ENCODE peak calls at places on chromosomes 16 and 17, in six cellular contexts. P is vagina, V is endothelial cell of umbilical vein, K is A549, H is left ventricle myocardium inferior, E is OCI-LY7. I is an unnamed sample. For H3K4me1, the result is how much of the 10 kb centered on the place peaks cover.

GRCh38 chr16:19354371-19354770 is 63.3 kb upstream of the TMC5 start:
- DNase-seq in V (no peak), P (no peak), H (no peak), K (no peak), E (no peak), I (no peak)

GRCh38 chr17:28615260-28615940 is 1.4 kb upstream of the RSKR start:
- DNase-seq in V (no peak), H (no peak), P (no peak), K (no peak), E (peak), I (no peak)

GRCh38 chr16:65757064-65757463 is 609.4 kb upstream of the CDH5 start:
- DNase-seq in H (no peak), E (no peak), V (no peak), P (no peak), K (no peak), I (no peak)

GRCh38 chr17:17043668-17044226 is 1.5 kb downstream of the MPRIP start:
- DNase-seq in K (peak), H (no peak), E (no peak), P (no peak), V (peak), I (no peak)

GRCh38 chr17:64679710-64680216 is 17.7 kb upstream of the SMURF2 start:
- DNase-seq in V (peak), P (no peak), K (peak), E (no peak), H (no peak), I (no peak)

GRCh38 chr17:49204521-49204920 is 5.9 kb downstream of the GNGT2 start:
- DNase-seq in K (no peak), P (no peak), E (no peak), H (no peak), V (no peak), I (no peak)

GRCh38 chr17:28406478-28406824 is 439 bp upstream of the SLC46A1 start:
- DNase-seq in P (no peak), E (no peak), K (no peak), H (no peak), V (no peak), I (no peak)

GRCh38 chr16:46830417-46830901 is 521 bp downstream of the C16orf87 start:
- DNase-seq in P (no peak), V (no peak), H (peak), E (peak), K (peak), I (peak)

GRCh38 chr16:87564524-87564778 is 37.9 kb upstream of the JPH3 start:
- DNase-seq in H (no peak), K (no peak), P (no peak), V (no peak), E (no peak), I (no peak)

GRCh38 chr17:38749222-38750043 is 1.3 kb upstream of the PCGF2 start:
- DNase-seq in P (peak), V (peak), K (peak), H (peak), E (no peak), I (peak)

GRCh38 chr17:78664476-78665384 is 87.5 kb upstream of the DNAH17 start:
- DNase-seq in H (no peak), E (no peak), P (no peak), V (peak), K (no peak), I (no peak)

GRCh38 chr17:74691151-74691550 is 21.6 kb downstream of the CD300LF start:
- DNase-seq in E (no peak), K (no peak), P (no peak), V (no peak), H (no peak), I (no peak)

GRCh38 chr16:54540525-54541180 is 254.1 kb upstream of the IRX3 start:
- DNase-seq in H (no peak), E (no peak), K (no peak), P (no peak), V (no peak), I (no peak)

GRCh38 chr17:35740997-35741931 is 9.8 kb downstream of the RASL10B start:
- DNase-seq in P (no peak), V (no peak), K (no peak), E (no peak), H (no peak), I (no peak)

GRCh38 chr17:66301864-66302741 is at the start of gene PRKCA:
- DNase-seq in K (peak), E (peak), H (peak), P (no peak), V (peak), I (peak)

GRCh38 chr17:77085916-77086432 is 54.8 kb upstream of the SEC14L1 start:
- DNase-seq in E (peak), H (no peak), K (no peak), P (no peak), V (peak), I (no peak)

GRCh38 chr17:77772899-77773358 is 185.6 kb upstream of the TNRC6C start:
- DNase-seq in E (no peak), V (no peak), H (no peak), K (no peak), P (no peak), I (no peak)

GRCh38 chr17:43696891-43697290 is 35.2 kb upstream of the MEOX1 start:
- DNase-seq in E (no peak), P (no peak), K (no peak), V (no peak), H (no peak), I (no peak)

GRCh38 chr17:18380471-18381157 is 3.0 kb downstream of the EVPLL start:
- DNase-seq in E (no peak), K (no peak), H (no peak), P (no peak), V (no peak), I (no peak)

GRCh38 chr17:36645358-36645757 is 44.0 kb downstream of the MRM1 start:
- DNase-seq in P (no peak), E (no peak), V (no peak), H (no peak), K (no peak), I (no peak)

GRCh38 chr16:86619263-86619935 is 41.0 kb downstream of the FOXL1 start:
- DNase-seq in P (no peak), K (peak), E (no peak), H (no peak), V (no peak), I (no peak)

GRCh38 chr16:19005561-19006445 is 22.1 kb downstream of the TMC7 start:
- DNase-seq in H (peak), K (peak), E (no peak), V (peak), P (no peak), I (peak)

GRCh38 chr17:76598004-76598439 is 12.4 kb upstream of the ST6GALNAC2 start:
- DNase-seq in H (no peak), V (no peak), P (no peak), E (peak), K (no peak), I (no peak)

GRCh38 chr17:2179615-2180295 is 123.8 kb downstream of the SMG6 start:
- DNase-seq in P (no peak), H (peak), V (peak), E (no peak), K (no peak), I (peak)

GRCh38 chr17:79413591-79413990 is 197.3 kb downstream of the RBFOX3 start:
- DNase-seq in P (no peak), E (no peak), K (no peak), H (no peak), V (no peak), I (no peak)

GRCh38 chr16:79601092-79601977 is 798 bp upstream of the MAF start:
- DNase-seq in H (peak), K (peak), V (peak), E (no peak), P (no peak), I (no peak)

GRCh38 chr17:80151333-80151732 is 4.4 kb upstream of the EIF4A3 start:
- DNase-seq in E (no peak), P (no peak), H (no peak), V (no peak), K (no peak), I (no peak)

GRCh38 chr16:920722-921121 is 50.1 kb downstream of the LMF1 start:
- DNase-seq in P (no peak), H (peak), E (no peak), V (no peak), K (no peak), I (peak)

GRCh38 chr17:36705651-36706436 is 104.5 kb downstream of the MRM1 start:
- DNase-seq in E (peak), P (no peak), K (peak), H (no peak), V (peak), I (no peak)

GRCh38 chr17:67212716-67213417 is 32.1 kb downstream of the HELZ start:
- DNase-seq in K (no peak), H (no peak), V (no peak), P (no peak), E (no peak), I (peak)

DNA sequence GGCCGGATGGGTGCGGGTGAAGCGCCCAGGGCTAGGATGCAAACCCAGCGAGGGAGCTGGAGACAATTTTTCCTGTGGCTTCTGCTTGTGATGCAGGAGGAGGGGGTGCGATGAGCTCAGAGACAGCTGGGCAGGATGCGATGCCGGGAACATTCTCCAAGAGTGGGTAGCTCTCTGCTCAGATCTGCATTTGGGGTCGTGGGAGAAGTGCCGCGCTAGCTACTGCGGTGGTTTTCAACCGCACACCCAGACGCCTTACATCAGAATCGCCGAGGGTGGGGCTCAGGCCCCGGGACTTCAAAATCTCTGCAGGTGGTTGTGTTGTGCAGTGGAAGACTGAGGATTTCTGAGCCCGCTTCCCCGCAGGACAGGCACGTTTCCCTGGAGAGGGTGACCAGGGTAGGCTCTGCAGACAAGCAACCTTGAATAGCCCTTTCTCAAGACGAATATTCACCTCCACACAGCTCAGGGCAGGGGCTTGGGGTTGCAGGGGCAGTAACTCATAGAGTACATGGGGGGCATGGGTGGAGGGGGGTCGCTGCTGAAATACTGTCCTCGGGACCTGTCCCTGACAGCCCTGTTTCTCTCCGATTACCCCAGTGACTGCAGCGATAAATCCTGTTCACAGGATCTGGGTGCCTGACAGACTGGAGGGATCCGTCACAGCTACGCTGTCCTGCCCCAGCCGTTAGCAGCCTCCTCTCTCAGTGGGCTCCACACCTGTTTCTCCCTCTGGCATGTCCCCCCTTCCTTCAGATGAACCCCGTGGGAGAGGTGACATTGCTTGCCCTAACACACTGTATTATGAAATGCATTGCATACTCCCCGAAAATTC is 63.3 kb downstream of the HAPSTR1 start:
- DNase-seq in H (no peak), P (no peak), V (no peak), K (no peak), E (no peak), I (no peak)
- H3K4me1 ChIP-seq in H (under half), P (under half), V (under half), K (under half), E (under half), I (under half)

GRCh38 chr17:4161179-4161559 is 18.2 kb downstream of the CYB5D2 start:
- DNase-seq in P (no peak), H (no peak), K (peak), E (no peak), V (peak), I (no peak)
- TF ChIP-seq CTCF in P (no peak), H (no peak), K (no peak), E (no peak), V (no peak), I (no peak)

DNA sequence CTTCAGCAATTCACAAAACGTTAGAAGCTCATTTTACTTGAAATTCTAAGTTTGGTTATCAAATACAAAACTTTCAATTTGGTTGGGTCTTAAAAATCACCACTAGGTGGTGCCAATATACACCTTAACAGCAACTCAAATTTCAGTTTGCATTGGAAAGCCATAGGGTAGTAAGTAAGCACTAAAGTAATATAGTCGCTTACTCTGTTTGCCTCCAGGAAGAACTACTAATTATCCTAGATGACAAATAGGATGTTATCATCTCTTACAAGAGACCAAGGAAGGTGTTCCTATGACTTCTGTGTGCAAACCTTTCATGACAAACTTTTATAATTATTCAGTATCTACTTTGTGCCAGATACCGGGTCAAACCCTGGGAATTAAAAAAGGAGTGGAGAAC is 93.3 kb downstream of the MYO1D start:
- DNase-seq in E (peak), K (peak), V (peak), H (no peak), P (no peak), I (peak)
- H3K4me1 ChIP-seq in E (under half), K (under half), V (under half), H (under half), P (under half), I (under half)

GRCh38 chr17:42519546-42520444 is 16.2 kb upstream of the NAGLU start:
- DNase-seq in H (peak), V (peak), K (peak), E (no peak), P (peak), I (peak)
- TF ChIP-seq CTCF in H (no peak), V (no peak), K (no peak), E (no peak), P (no peak), I (no peak)

DNA sequence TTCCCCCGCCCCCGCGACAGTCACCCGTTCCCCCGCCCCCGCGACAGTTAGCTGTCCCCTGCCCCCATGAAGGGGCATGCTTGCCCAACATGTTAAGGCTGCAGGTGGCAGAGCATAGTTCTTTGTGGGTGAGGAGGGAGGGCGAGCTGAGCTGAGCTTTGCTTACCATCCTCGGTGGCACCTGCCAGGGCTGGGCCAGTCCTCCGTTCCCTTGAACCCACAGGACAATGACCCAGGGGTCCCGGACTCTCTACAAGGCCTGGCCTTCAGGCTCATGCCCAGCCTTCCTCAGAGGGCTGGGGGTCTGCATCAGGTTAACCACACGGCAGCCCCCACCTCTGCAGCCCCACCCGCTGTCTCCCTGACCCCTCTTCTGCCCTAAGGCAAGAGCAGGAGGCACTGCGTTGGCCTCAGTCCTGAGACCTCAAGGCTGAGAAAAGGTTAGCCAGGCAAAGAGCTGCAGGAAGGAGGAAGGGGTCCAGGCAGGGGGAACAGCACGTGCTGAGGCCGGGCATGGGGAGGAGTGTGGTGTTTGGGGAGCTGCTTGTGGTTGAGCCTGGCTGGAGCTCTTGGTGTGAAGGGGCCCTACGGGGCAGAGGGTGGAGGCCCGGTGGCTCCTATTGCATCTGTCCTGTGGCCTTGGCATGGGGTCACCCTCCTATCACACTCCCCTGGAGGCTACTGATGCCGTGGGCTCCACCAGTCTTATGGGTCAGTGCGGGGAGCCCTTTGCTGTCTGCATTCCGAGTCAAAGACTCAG is 11.4 kb upstream of the DOC2B start:
- DNase-seq in P (no peak), K (no peak), H (no peak), E (no peak), V (no peak), I (no peak)
- H3K4me1 ChIP-seq in P (under half), K (under half), H (under half), E (under half), V (under half), I (under half)

GRCh38 chr17:6843241-6843890 is 11.8 kb upstream of the TEKT1 start:
- DNase-seq in V (peak), K (peak), H (no peak), E (peak), P (no peak), I (peak)
- TF ChIP-seq CTCF in V (peak), K (peak), H (peak), E (peak), P (peak), I (peak)

GRCh38 chr17:4718276-4718675 is 7.8 kb downstream of the ARRB2 start:
- DNase-seq in E (no peak), K (no peak), P (no peak), V (no peak), H (no peak), I (no peak)

GRCh38 chr17:4712526-4712925 is 2.1 kb downstream of the ARRB2 start:
- DNase-seq in P (no peak), H (no peak), K (no peak), V (no peak), E (no peak), I (no peak)

GRCh38 chr17:4716081-4716480 is 5.6 kb downstream of the ARRB2 start:
- DNase-seq in P (no peak), E (no peak), V (no peak), H (no peak), K (no peak), I (no peak)

GRCh38 chr17:4717791-4718190 is 7.4 kb downstream of the ARRB2 start:
- DNase-seq in E (no peak), K (no peak), V (no peak), H (no peak), P (no peak), I (no peak)

GRCh38 chr17:4715071-4715749 is 4.8 kb downstream of the ARRB2 start:
- DNase-seq in P (no peak), H (no peak), V (no peak), K (no peak), E (no peak), I (no peak)
- H3K4me1 ChIP-seq in P (under half), H (under half), V (under half), K (under half), E (under half), I (under half)

GRCh38 chr16:56211471-56211944 is 20.2 kb downstream of the GNAO1 start:
- DNase-seq in E (no peak), H (no peak), P (no peak), V (no peak), K (no peak), I (no peak)

GRCh38 chr16:56206951-56207350 is 15.7 kb downstream of the GNAO1 start:
- DNase-seq in K (no peak), V (no peak), P (no peak), H (no peak), E (no peak), I (no peak)

GRCh38 chr16:56207421-56207820 is 16.1 kb downstream of the GNAO1 start:
- DNase-seq in H (no peak), E (no peak), P (no peak), K (no peak), V (no peak), I (no peak)

GRCh38 chr16:56212144-56212543 is 20.9 kb downstream of the GNAO1 start:
- DNase-seq in E (no peak), K (no peak), P (no peak), V (no peak), H (no peak), I (no peak)
- TF ChIP-seq CTCF in E (no peak), K (no peak), P (no peak), V (no peak), H (no peak), I (no peak)

I was measured in A673.